ENCODE peak calls at places on chromosomes 6 and 20, in eight cellular contexts. A, R, H, B, F, W, N and C are unnamed samples.
A peak's percentile ranks its signal among the peaks of the same experiment; 100 is the strongest.

GRCh38 chr20:43925215-43925614 is 10.6 kb downstream of the TOX2 start:
- DNase-seq in A (no peak), R (peak; percentile 31), H (peak; percentile 37), B (no peak), F (no peak), W (no peak), N (no peak), C (no peak)

GRCh38 chr6:37657117-37657886 is 40.4 kb downstream of the MDGA1 start:
- DNase-seq in A (no peak), R (peak; percentile 83), H (no peak), B (no peak), F (no peak), W (no peak), N (no peak), C (no peak)

GRCh38 chr6:94177429-94177828 is 758.1 kb upstream of the EPHA7 start:
- DNase-seq in A (no peak), R (no peak), H (no peak), B (no peak), F (no peak), W (no peak), N (no peak), C (no peak)

GRCh38 chr6:121006024-121006423 is 328.3 kb downstream of the TBC1D32 start:
- DNase-seq in A (no peak), R (no peak), H (no peak), B (no peak), F (no peak), W (no peak), N (no peak), C (no peak)

GRCh38 chr20:235891-236290 is 8.8 kb downstream of the DEFB129 start:
- DNase-seq in A (no peak), R (peak; percentile 13), H (no peak), B (no peak), F (peak; percentile 42), W (no peak), N (no peak), C (no peak)

GRCh38 chr20:45044084-45044573 is 56.8 kb downstream of the KCNS1 start:
- DNase-seq in A (peak; percentile 33), R (peak; percentile 93), H (no peak), B (peak; percentile 21), F (no peak), W (no peak), N (peak; percentile 63), C (no peak)

GRCh38 chr6:26044140-26045045 is 42.8 kb upstream of the HFE start:
- DNase-seq in A (no peak), R (peak; percentile 72), H (peak; percentile 79), B (no peak), F (peak; percentile 53), W (no peak), N (no peak), C (no peak)

GRCh38 chr20:59385461-59385860 is 85.0 kb downstream of the EDN3 start:
- DNase-seq in A (no peak), R (no peak), H (no peak), B (no peak), F (no peak), W (no peak), N (no peak), C (no peak)

GRCh38 chr6:169677096-169677495 is 24.7 kb downstream of the WDR27 start:
- DNase-seq in A (no peak), R (no peak), H (no peak), B (no peak), F (no peak), W (no peak), N (no peak), C (no peak)

GRCh38 chr20:34047010-34047687 is 53.4 kb downstream of the RALY start:
- DNase-seq in A (no peak), R (no peak), H (no peak), B (no peak), F (no peak), W (no peak), N (no peak), C (no peak)

GRCh38 chr6:36150283-36150682 is 20.0 kb downstream of the MAPK13 start:
- DNase-seq in A (no peak), R (no peak), H (no peak), B (no peak), F (no peak), W (no peak), N (no peak), C (no peak)

GRCh38 chr6:14396826-14397517 is 279.4 kb downstream of the CD83 start:
- DNase-seq in A (no peak), R (peak; percentile 75), H (no peak), B (no peak), F (no peak), W (no peak), N (no peak), C (no peak)

GRCh38 chr6:156780117-156780641 is 3.0 kb downstream of the ARID1B start:
- DNase-seq in A (no peak), R (peak; percentile 93), H (no peak), B (peak; percentile 50), F (no peak), W (peak; percentile 49), N (peak; percentile 68), C (no peak)

GRCh38 chr6:18444176-18444575 is 57.0 kb downstream of the RNF144B start:
- DNase-seq in A (no peak), R (no peak), H (no peak), B (no peak), F (no peak), W (no peak), N (no peak), C (no peak)

GRCh38 chr6:37251211-37251610 is 6.4 kb upstream of the TBC1D22B start:
- DNase-seq in A (no peak), R (peak; percentile 79), H (no peak), B (no peak), F (no peak), W (no peak), N (no peak), C (no peak)

GRCh38 chr6:148620579-148621298 is 126.1 kb upstream of the UST start:
- DNase-seq in A (no peak), R (no peak), H (no peak), B (no peak), F (no peak), W (no peak), N (no peak), C (no peak)

GRCh38 chr20:43430265-43430664 is 27.4 kb upstream of the SRSF6 start:
- DNase-seq in A (no peak), R (no peak), H (no peak), B (no peak), F (no peak), W (no peak), N (no peak), C (no peak)

GRCh38 chr6:122956376-122956775 is 39.7 kb upstream of the CLVS2 start:
- DNase-seq in A (no peak), R (no peak), H (no peak), B (no peak), F (no peak), W (no peak), N (no peak), C (no peak)

GRCh38 chr6:165906-166305 is 126.4 kb upstream of the DUSP22 start:
- DNase-seq in A (no peak), R (no peak), H (no peak), B (no peak), F (no peak), W (no peak), N (no peak), C (no peak)

GRCh38 chr20:16922834-16923233 is 174.7 kb downstream of the OTOR start:
- DNase-seq in A (no peak), R (peak; percentile 46), H (no peak), B (no peak), F (no peak), W (no peak), N (no peak), C (no peak)

GRCh38 chr6:147904416-147904815 is 395.9 kb downstream of the SAMD5 start:
- DNase-seq in A (no peak), R (no peak), H (no peak), B (no peak), F (no peak), W (no peak), N (no peak), C (no peak)

GRCh38 chr20:51169813-51170212 is 146.9 kb upstream of the KCNG1 start:
- DNase-seq in A (no peak), R (peak; percentile 27), H (no peak), B (no peak), F (no peak), W (no peak), N (no peak), C (no peak)

GRCh38 chr6:136014454-136015421 is 163.2 kb downstream of the PDE7B start:
- DNase-seq in A (no peak), R (peak; percentile 99), H (no peak), B (no peak), F (no peak), W (no peak), N (peak; percentile 38), C (no peak)

GRCh38 chr6:135358907-135359459 is 138.6 kb downstream of the AHI1 start:
- DNase-seq in A (no peak), R (peak; percentile 78), H (no peak), B (no peak), F (no peak), W (no peak), N (no peak), C (no peak)

GRCh38 chr20:8293791-8294190 is 161.7 kb downstream of the PLCB1 start:
- DNase-seq in A (no peak), R (no peak), H (no peak), B (no peak), F (no peak), W (no peak), N (no peak), C (no peak)

GRCh38 chr6:35984701-35985100 is 39.7 kb downstream of the SLC26A8 start:
- DNase-seq in A (no peak), R (no peak), H (no peak), B (no peak), F (no peak), W (no peak), N (no peak), C (no peak)

GRCh38 chr6:100433726-100434435 is 30.8 kb downstream of the SIM1 start:
- DNase-seq in A (no peak), R (peak; percentile 51), H (no peak), B (no peak), F (no peak), W (no peak), N (no peak), C (no peak)

GRCh38 chr6:132937466-132937906 is 123.1 kb downstream of the RPS12 start:
- DNase-seq in A (peak; percentile 57), R (peak; percentile 62), H (no peak), B (peak; percentile 6), F (no peak), W (no peak), N (peak; percentile 68), C (no peak)